ENCODE peak calls at places on chromosome 17, in nine cellular contexts. F is retina; W is NCI-H1694 treated with DMSO at 0.1 percent for 48 hours; S is Right ventricle myocardium superior; L is amygdala; R is iris pigment epithelial cell; A is heart right ventricle; X is CD4-positive, CD25-positive, alpha-beta regulatory T cell; E is WTC11. O is an unnamed sample.

GRCh38 chr17:7883781-7884386 is 4.7 kb upstream of the CHD3 start:
- DNase-seq in F (peak; percentile 42), W (peak; percentile 72), S (no peak), L (no peak), R (peak; percentile 49), A (no peak), X (peak; percentile 46), E (no peak), O (no peak)

GRCh38 chr17:81153340-81153803 is 11.9 kb upstream of the PVALEF start:
- DNase-seq in F (no peak), W (no peak), S (no peak), L (peak; percentile 90), R (peak; percentile 59), A (no peak), X (no peak), E (no peak), O (peak; percentile 77)

GRCh38 chr17:42002792-42003301 is 14.4 kb downstream of the DNAJC7 start:
- DNase-seq in F (no peak), W (no peak), S (no peak), L (no peak), R (peak; percentile 72), A (no peak), X (no peak), E (no peak), O (no peak)

GRCh38 chr17:64245218-64246145 is 17.6 kb downstream of the TEX2 start:
- DNase-seq in F (no peak), W (no peak), S (no peak), L (no peak), R (peak; percentile 33), A (no peak), X (no peak), E (no peak), O (no peak)

GRCh38 chr17:83186226-83186625 is 106.8 kb downstream of the METRNL start:
- DNase-seq in F (no peak), W (no peak), S (peak; percentile 45), L (no peak), R (no peak), A (no peak), X (no peak), E (peak; percentile 48), O (no peak)

GRCh38 chr17:39605492-39606433 is 2.0 kb downstream of the NEUROD2 start:
- DNase-seq in F (peak; percentile 73), W (no peak), S (peak; percentile 38), L (no peak), R (no peak), A (no peak), X (no peak), E (peak; percentile 48), O (no peak)

GRCh38 chr17:61285483-61286320 is 113.9 kb upstream of the TBX2 start:
- DNase-seq in F (no peak), W (no peak), S (peak; percentile 48), L (no peak), R (peak; percentile 79), A (peak; percentile 56), X (no peak), E (peak; percentile 19), O (peak; percentile 90)

GRCh38 chr17:68175905-68176304 is 71.9 kb upstream of the AMZ2 start:
- DNase-seq in F (no peak), W (no peak), S (no peak), L (no peak), R (no peak), A (no peak), X (no peak), E (no peak), O (no peak)

GRCh38 chr17:39938140-39938869 is 10.8 kb downstream of the LRRC3C start:
- DNase-seq in F (no peak), W (no peak), S (no peak), L (no peak), R (no peak), A (no peak), X (no peak), E (no peak), O (no peak)

GRCh38 chr17:81183807-81184206 is 17.8 kb upstream of the AATK start:
- DNase-seq in F (no peak), W (no peak), S (no peak), L (no peak), R (no peak), A (no peak), X (no peak), E (no peak), O (no peak)

GRCh38 chr17:17886747-17887146 is 50.0 kb upstream of the SREBF1 start:
- DNase-seq in F (no peak), W (no peak), S (no peak), L (no peak), R (no peak), A (no peak), X (no peak), E (no peak), O (no peak)

GRCh38 chr17:14427914-14428639 is 127.2 kb downstream of the HS3ST3B1 start:
- DNase-seq in F (no peak), W (no peak), S (no peak), L (no peak), R (no peak), A (no peak), X (peak; percentile 70), E (no peak), O (no peak)

GRCh38 chr17:28716740-28717577 is 709 bp downstream of the RAB34 start:
- DNase-seq in F (peak; percentile 74), W (no peak), S (peak; percentile 65), L (no peak), R (peak; percentile 47), A (peak; percentile 42), X (no peak), E (peak; percentile 55), O (peak; percentile 14)

GRCh38 chr17:31722251-31723056 is 136.6 kb downstream of the COPRS start:
- DNase-seq in F (no peak), W (no peak), S (peak; percentile 53), L (no peak), R (peak; percentile 71), A (peak; percentile 21), X (no peak), E (no peak), O (peak; percentile 68)

GRCh38 chr17:68127914-68128313 is 92.4 kb downstream of the KPNA2 start:
- DNase-seq in F (no peak), W (no peak), S (no peak), L (no peak), R (no peak), A (no peak), X (no peak), E (no peak), O (no peak)

GRCh38 chr17:36534117-36534880 is at the start of gene MYO19:
- DNase-seq in F (no peak), W (peak; percentile 48), S (peak; percentile 80), L (peak; percentile 24), R (peak; percentile 51), A (peak; percentile 67), X (peak; percentile 44), E (peak; percentile 75), O (peak; percentile 33)

GRCh38 chr17:17204635-17205231 is 1.4 kb downstream of the PLD6 start:
- DNase-seq in F (no peak), W (no peak), S (no peak), L (no peak), R (no peak), A (no peak), X (no peak), E (no peak), O (no peak)

GRCh38 chr17:38815576-38816193 is 9.4 kb downstream of the CWC25 start:
- DNase-seq in F (no peak), W (no peak), S (no peak), L (no peak), R (peak; percentile 89), A (no peak), X (no peak), E (no peak), O (peak; percentile 79)

GRCh38 chr17:1162116-1162855 is 17.5 kb downstream of the ABR start:
- DNase-seq in F (no peak), W (no peak), S (no peak), L (no peak), R (no peak), A (no peak), X (no peak), E (no peak), O (no peak)

GRCh38 chr17:57811633-57812280 is 38.1 kb downstream of the MRPS23 start:
- DNase-seq in F (no peak), W (peak; percentile 20), S (no peak), L (no peak), R (no peak), A (no peak), X (no peak), E (no peak), O (no peak)

GRCh38 chr17:66687570-66688284 is 147.2 kb upstream of the CACNG5 start:
- DNase-seq in F (no peak), W (no peak), S (no peak), L (no peak), R (no peak), A (no peak), X (no peak), E (no peak), O (no peak)

GRCh38 chr17:34566873-34567272 is 12.5 kb upstream of the TMEM132E start:
- DNase-seq in F (no peak), W (no peak), S (no peak), L (no peak), R (no peak), A (no peak), X (no peak), E (no peak), O (no peak)

GRCh38 chr17:4136373-4136772 is 6.5 kb downstream of the ZZEF1 start:
- DNase-seq in F (no peak), W (no peak), S (peak; percentile 61), L (peak; percentile 16), R (peak; percentile 52), A (peak; percentile 48), X (no peak), E (no peak), O (no peak)

GRCh38 chr17:63919311-63919723 is 678 bp upstream of the GH1 start:
- DNase-seq in F (peak; percentile 75), W (peak; percentile 25), S (no peak), L (peak; percentile 13), R (peak; percentile 53), A (no peak), X (peak; percentile 75), E (peak; percentile 81), O (peak; percentile 45)

GRCh38 chr17:36151891-36152638 is 24.4 kb downstream of the TBC1D3B start:
- DNase-seq in F (no peak), W (no peak), S (no peak), L (no peak), R (no peak), A (no peak), X (no peak), E (no peak), O (no peak)

GRCh38 chr17:79125503-79125902 is 50.9 kb downstream of the ENGASE start:
- DNase-seq in F (no peak), W (no peak), S (no peak), L (peak; percentile 58), R (no peak), A (no peak), X (no peak), E (no peak), O (no peak)

GRCh38 chr17:17001874-17002520 is 30.1 kb upstream of the TNFRSF13B start:
- DNase-seq in F (peak; percentile 87), W (peak; percentile 57), S (peak; percentile 89), L (peak; percentile 67), R (peak; percentile 48), A (peak; percentile 83), X (peak; percentile 70), E (peak; percentile 88), O (peak; percentile 38)

O was measured in brain microvascular endothelial cell.